ENCODE peak calls at places on chromosomes 4 and X, in six cellular contexts. F is neural progenitor cell, R is nucleus accumbens, B is GF-D8, K is fibroblast of the aortic adventitia, Z is HFFc6. C is an unnamed sample.

GRCh38 chr4:107988763-107989035 is 990 bp upstream of the HADH start:
- DNase-seq in F (no peak), R (no peak), B (peak; percentile 25), K (no peak), Z (no peak), C (no peak)

GRCh38 chrX:107825698-107826285 is at the start of gene MID2:
- DNase-seq in F (peak; percentile 59), R (peak; percentile 12), B (no peak), K (peak; percentile 15), Z (peak; percentile 33), C (peak; percentile 72)

GRCh38 chr4:124288706-124289486 is 423.6 kb downstream of the ANKRD50 start:
- DNase-seq in F (no peak), R (no peak), B (no peak), K (peak; percentile 61), Z (no peak), C (no peak)

GRCh38 chr4:108881190-108881589 is 118.3 kb upstream of the ETNPPL start:
- DNase-seq in F (peak; percentile 28), R (no peak), B (no peak), K (peak; percentile 58), Z (peak; percentile 81), C (no peak)

GRCh38 chr4:94298725-94299252 is 43.8 kb downstream of the HPGDS start:
- DNase-seq in F (no peak), R (no peak), B (no peak), K (no peak), Z (no peak), C (no peak)

GRCh38 chr4:3321295-3321889 is 28.6 kb downstream of the RGS12 start:
- DNase-seq in F (no peak), R (peak; percentile 28), B (no peak), K (peak; percentile 46), Z (no peak), C (no peak)

GRCh38 chr4:4488405-4489404 is 53.1 kb downstream of the STX18 start:
- DNase-seq in F (peak; percentile 79), R (peak; percentile 31), B (peak; percentile 25), K (peak; percentile 90), Z (peak; percentile 77), C (peak; percentile 60)

GRCh38 chr4:68498413-68499007 is 51.2 kb downstream of the TMPRSS11E start:
- DNase-seq in F (peak; percentile 66), R (peak; percentile 3), B (peak; percentile 11), K (peak; percentile 79), Z (peak; percentile 47), C (peak; percentile 60)

GRCh38 chrX:130829526-130830515 is 73.2 kb downstream of the ENOX2 start:
- DNase-seq in F (no peak), R (no peak), B (no peak), K (no peak), Z (no peak), C (no peak)

GRCh38 chr4:154076921-154077320 is 288.0 kb upstream of the SFRP2 start:
- DNase-seq in F (no peak), R (no peak), B (no peak), K (no peak), Z (peak; percentile 29), C (no peak)

GRCh38 chr4:7368296-7368695 is 66.4 kb downstream of the PSAPL1 start:
- DNase-seq in F (no peak), R (no peak), B (no peak), K (no peak), Z (no peak), C (no peak)

GRCh38 chr4:138677651-138678202 is 337.9 kb upstream of the NOCT start:
- DNase-seq in F (peak; percentile 36), R (no peak), B (no peak), K (peak; percentile 18), Z (no peak), C (no peak)

C was measured in H9.